ENCODE peak calls at places on chromosomes 16 and 17, in ten cellular contexts. One of them, this sample, is unnamed.

GRCh38 chr17:2521257-2521656 is 9.6 kb upstream of the METTL16 start:
- DNase-seq in esophagus squamous epithelium: no peak
- DNase-seq in MM.1S: no peak
- DNase-seq in tibial artery: no peak
- DNase-seq in GM23338: no peak
- DNase-seq in nephron progenitor cell: no peak
- DNase-seq in endothelial cell: no peak
- DNase-seq in heart right ventricle: no peak
- DNase-seq in prostate gland: no peak
- DNase-seq in GM12865: no peak
- DNase-seq in this sample: no peak

GRCh38 chr16:75810998-75811634 is 84.8 kb upstream of the CPHXL start:
- DNase-seq in tibial artery: no peak
- DNase-seq in heart right ventricle: no peak
- DNase-seq in GM12865: no peak
- DNase-seq in esophagus squamous epithelium: no peak
- DNase-seq in prostate gland: no peak
- DNase-seq in GM23338: peak; percentile 27
- DNase-seq in endothelial cell: no peak
- DNase-seq in nephron progenitor cell: no peak
- DNase-seq in MM.1S: no peak
- DNase-seq in this sample: no peak

GRCh38 chr17:48610282-48611211 is at the start of gene HOXB7:
- DNase-seq in MM.1S: peak; percentile 57
- DNase-seq in nephron progenitor cell: peak; percentile 83
- DNase-seq in esophagus squamous epithelium: no peak
- DNase-seq in GM12865: peak; percentile 64
- DNase-seq in GM23338: peak; percentile 60
- DNase-seq in tibial artery: peak; percentile 54
- DNase-seq in prostate gland: no peak
- DNase-seq in endothelial cell: peak; percentile 67
- DNase-seq in heart right ventricle: peak; percentile 57
- DNase-seq in this sample: peak; percentile 61

GRCh38 chr16:64459821-64460220 is 662.0 kb downstream of the CDH11 start:
- DNase-seq in GM12865: no peak
- DNase-seq in nephron progenitor cell: no peak
- DNase-seq in esophagus squamous epithelium: no peak
- DNase-seq in tibial artery: no peak
- DNase-seq in prostate gland: no peak
- DNase-seq in MM.1S: no peak
- DNase-seq in GM23338: no peak
- DNase-seq in heart right ventricle: no peak
- DNase-seq in endothelial cell: no peak
- DNase-seq in this sample: no peak

GRCh38 chr17:75557075-75557851 is 30.3 kb upstream of the MYO15B start:
- DNase-seq in endothelial cell: no peak
- DNase-seq in heart right ventricle: no peak
- DNase-seq in prostate gland: peak; percentile 44
- DNase-seq in GM23338: no peak
- DNase-seq in nephron progenitor cell: peak; percentile 61
- DNase-seq in GM12865: no peak
- DNase-seq in tibial artery: no peak
- DNase-seq in esophagus squamous epithelium: no peak
- DNase-seq in MM.1S: no peak
- DNase-seq in this sample: peak; percentile 78

GRCh38 chr17:81249233-81250040 is 10.3 kb downstream of the NDUFAF8 start:
- DNase-seq in GM23338: no peak
- DNase-seq in tibial artery: no peak
- DNase-seq in heart right ventricle: peak; percentile 10
- DNase-seq in nephron progenitor cell: no peak
- DNase-seq in endothelial cell: no peak
- DNase-seq in esophagus squamous epithelium: no peak
- DNase-seq in MM.1S: no peak
- DNase-seq in GM12865: no peak
- DNase-seq in prostate gland: no peak
- DNase-seq in this sample: no peak

GRCh38 chr16:81429045-81429521 is 15.5 kb upstream of the CMIP start:
- DNase-seq in MM.1S: no peak
- DNase-seq in tibial artery: no peak
- DNase-seq in heart right ventricle: no peak
- DNase-seq in nephron progenitor cell: no peak
- DNase-seq in endothelial cell: peak; percentile 59
- DNase-seq in GM12865: peak; percentile 56
- DNase-seq in prostate gland: no peak
- DNase-seq in esophagus squamous epithelium: no peak
- DNase-seq in GM23338: peak; percentile 82
- DNase-seq in this sample: no peak

GRCh38 chr17:19461139-19461538 is 50.1 kb downstream of the RNF112 start:
- DNase-seq in MM.1S: peak; percentile 82
- DNase-seq in heart right ventricle: no peak
- DNase-seq in GM12865: no peak
- DNase-seq in tibial artery: no peak
- DNase-seq in esophagus squamous epithelium: no peak
- DNase-seq in endothelial cell: no peak
- DNase-seq in prostate gland: no peak
- DNase-seq in GM23338: peak; percentile 93
- DNase-seq in nephron progenitor cell: no peak
- DNase-seq in this sample: no peak

GRCh38 chr16:68235105-68235881 is 634 bp downstream of the ESRP2 start:
- DNase-seq in prostate gland: peak; percentile 68
- DNase-seq in heart right ventricle: no peak
- DNase-seq in nephron progenitor cell: peak; percentile 46
- DNase-seq in GM12865: no peak
- DNase-seq in MM.1S: no peak
- DNase-seq in esophagus squamous epithelium: no peak
- DNase-seq in endothelial cell: no peak
- DNase-seq in tibial artery: no peak
- DNase-seq in GM23338: peak; percentile 75
- DNase-seq in this sample: no peak

GRCh38 chr17:36183001-36183810 is 6.8 kb upstream of the TBC1D3B start:
- DNase-seq in MM.1S: peak; percentile 87
- DNase-seq in nephron progenitor cell: peak; percentile 94
- DNase-seq in GM23338: peak; percentile 92
- DNase-seq in prostate gland: peak; percentile 64
- DNase-seq in heart right ventricle: peak; percentile 85
- DNase-seq in tibial artery: peak; percentile 61
- DNase-seq in GM12865: peak; percentile 62
- DNase-seq in esophagus squamous epithelium: no peak
- DNase-seq in endothelial cell: peak; percentile 81
- DNase-seq in this sample: no peak

GRCh38 chr17:11372692-11373091 is 131.7 kb downstream of the SHISA6 start:
- DNase-seq in tibial artery: no peak
- DNase-seq in nephron progenitor cell: no peak
- DNase-seq in heart right ventricle: no peak
- DNase-seq in MM.1S: peak; percentile 14
- DNase-seq in GM12865: no peak
- DNase-seq in esophagus squamous epithelium: no peak
- DNase-seq in endothelial cell: no peak
- DNase-seq in prostate gland: no peak
- DNase-seq in GM23338: no peak
- DNase-seq in this sample: no peak

GRCh38 chr16:88398874-88399178 is 16.1 kb downstream of the ZNF469 start:
- DNase-seq in heart right ventricle: no peak
- DNase-seq in GM23338: no peak
- DNase-seq in prostate gland: no peak
- DNase-seq in endothelial cell: no peak
- DNase-seq in MM.1S: no peak
- DNase-seq in tibial artery: no peak
- DNase-seq in esophagus squamous epithelium: no peak
- DNase-seq in nephron progenitor cell: no peak
- DNase-seq in GM12865: no peak
- DNase-seq in this sample: no peak

GRCh38 chr16:86249631-86250030 is 260.7 kb upstream of the FOXF1 start:
- DNase-seq in GM12865: no peak
- DNase-seq in MM.1S: no peak
- DNase-seq in heart right ventricle: no peak
- DNase-seq in prostate gland: peak; percentile 1
- DNase-seq in endothelial cell: no peak
- DNase-seq in esophagus squamous epithelium: no peak
- DNase-seq in tibial artery: no peak
- DNase-seq in nephron progenitor cell: no peak
- DNase-seq in GM23338: no peak
- DNase-seq in this sample: no peak

GRCh38 chr16:27208809-27209208 is 5.5 kb downstream of the KDM8 start:
- DNase-seq in prostate gland: no peak
- DNase-seq in nephron progenitor cell: no peak
- DNase-seq in GM23338: no peak
- DNase-seq in heart right ventricle: no peak
- DNase-seq in MM.1S: no peak
- DNase-seq in esophagus squamous epithelium: no peak
- DNase-seq in endothelial cell: no peak
- DNase-seq in GM12865: no peak
- DNase-seq in tibial artery: no peak
- DNase-seq in this sample: no peak

GRCh38 chr17:50871369-50871768 is 5.2 kb upstream of the TOB1 start:
- DNase-seq in prostate gland: no peak
- DNase-seq in esophagus squamous epithelium: no peak
- DNase-seq in nephron progenitor cell: no peak
- DNase-seq in heart right ventricle: no peak
- DNase-seq in endothelial cell: no peak
- DNase-seq in GM23338: no peak
- DNase-seq in MM.1S: peak; percentile 60
- DNase-seq in GM12865: peak; percentile 39
- DNase-seq in tibial artery: no peak
- DNase-seq in this sample: no peak

GRCh38 chr16:35252356-35252936 is 1793.0 kb downstream of the TP53TG3F start:
- DNase-seq in esophagus squamous epithelium: no peak
- DNase-seq in nephron progenitor cell: no peak
- DNase-seq in heart right ventricle: no peak
- DNase-seq in tibial artery: no peak
- DNase-seq in GM23338: no peak
- DNase-seq in prostate gland: no peak
- DNase-seq in endothelial cell: no peak
- DNase-seq in GM12865: no peak
- DNase-seq in MM.1S: no peak
- DNase-seq in this sample: no peak

GRCh38 chr17:66040402-66040801 is 151.5 kb downstream of the CEP112 start:
- DNase-seq in GM23338: peak; percentile 23
- DNase-seq in heart right ventricle: peak; percentile 9
- DNase-seq in nephron progenitor cell: peak; percentile 11
- DNase-seq in endothelial cell: no peak
- DNase-seq in MM.1S: no peak
- DNase-seq in prostate gland: no peak
- DNase-seq in GM12865: no peak
- DNase-seq in esophagus squamous epithelium: no peak
- DNase-seq in tibial artery: no peak
- DNase-seq in this sample: no peak
- TF ChIP-seq CTCF in GM23338: peak; percentile 32
- TF ChIP-seq CTCF in heart right ventricle: peak; percentile 7
- TF ChIP-seq CTCF in nephron progenitor cell: no peak
- TF ChIP-seq CTCF in endothelial cell: no peak
- TF ChIP-seq CTCF in MM.1S: no peak
- TF ChIP-seq CTCF in prostate gland: no peak
- TF ChIP-seq CTCF in GM12865: no peak
- TF ChIP-seq CTCF in esophagus squamous epithelium: no peak
- TF ChIP-seq CTCF in tibial artery: no peak
- TF ChIP-seq CTCF in this sample: no peak

DNA sequence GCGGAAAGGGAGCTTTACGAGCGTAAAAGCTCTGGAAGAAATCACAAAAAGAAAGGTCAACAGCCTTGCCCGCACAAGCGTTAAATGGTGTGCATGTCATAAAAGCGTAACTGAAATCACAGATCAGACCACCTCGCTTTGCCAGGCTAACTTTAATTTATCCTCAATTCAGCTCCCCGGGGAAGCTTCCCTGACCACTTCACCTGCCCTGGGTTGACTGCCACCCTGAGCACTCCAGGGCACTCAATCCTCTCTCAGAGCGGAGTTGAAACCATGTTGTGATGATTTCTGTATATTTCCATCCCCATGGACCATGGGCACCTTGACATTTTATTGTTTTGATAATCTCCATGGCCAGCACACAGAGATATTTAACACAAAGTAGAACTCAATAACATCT is 16.1 kb upstream of the NAGS start:
- DNase-seq in heart right ventricle: no peak
- DNase-seq in MM.1S: no peak
- DNase-seq in prostate gland: no peak
- DNase-seq in GM23338: no peak
- DNase-seq in GM12865: no peak
- DNase-seq in nephron progenitor cell: no peak
- DNase-seq in endothelial cell: no peak
- DNase-seq in esophagus squamous epithelium: no peak
- DNase-seq in tibial artery: no peak
- DNase-seq in this sample: no peak
- TF ChIP-seq CTCF in heart right ventricle: no peak
- TF ChIP-seq CTCF in MM.1S: no peak
- TF ChIP-seq CTCF in prostate gland: no peak
- TF ChIP-seq CTCF in GM23338: no peak
- TF ChIP-seq CTCF in GM12865: no peak
- TF ChIP-seq CTCF in nephron progenitor cell: no peak
- TF ChIP-seq CTCF in endothelial cell: no peak
- TF ChIP-seq CTCF in esophagus squamous epithelium: no peak
- TF ChIP-seq CTCF in tibial artery: no peak
- TF ChIP-seq CTCF in this sample: no peak

GRCh38 chr17:6394055-6394454 is 40.9 kb downstream of the AIPL1 start:
- DNase-seq in heart right ventricle: no peak
- DNase-seq in tibial artery: no peak
- DNase-seq in prostate gland: no peak
- DNase-seq in nephron progenitor cell: no peak
- DNase-seq in GM23338: peak; percentile 39
- DNase-seq in esophagus squamous epithelium: no peak
- DNase-seq in endothelial cell: no peak
- DNase-seq in GM12865: no peak
- DNase-seq in MM.1S: no peak
- DNase-seq in this sample: no peak
- TF ChIP-seq CTCF in heart right ventricle: no peak
- TF ChIP-seq CTCF in tibial artery: no peak
- TF ChIP-seq CTCF in prostate gland: no peak
- TF ChIP-seq CTCF in nephron progenitor cell: no peak
- TF ChIP-seq CTCF in GM23338: peak; percentile 30
- TF ChIP-seq CTCF in esophagus squamous epithelium: no peak
- TF ChIP-seq CTCF in endothelial cell: no peak
- TF ChIP-seq CTCF in GM12865: no peak
- TF ChIP-seq CTCF in MM.1S: no peak
- TF ChIP-seq CTCF in this sample: no peak

GRCh38 chr16:53549970-53550406 is 47.0 kb upstream of the AKTIP start:
- DNase-seq in esophagus squamous epithelium: no peak
- DNase-seq in GM23338: peak; percentile 88
- DNase-seq in MM.1S: peak; percentile 77
- DNase-seq in endothelial cell: peak; percentile 55
- DNase-seq in GM12865: peak; percentile 72
- DNase-seq in heart right ventricle: no peak
- DNase-seq in nephron progenitor cell: peak; percentile 59
- DNase-seq in tibial artery: peak; percentile 45
- DNase-seq in prostate gland: peak; percentile 80
- DNase-seq in this sample: peak; percentile 62
- TF ChIP-seq CTCF in esophagus squamous epithelium: peak; percentile 65
- TF ChIP-seq CTCF in GM23338: peak; percentile 83
- TF ChIP-seq CTCF in MM.1S: peak; percentile 80
- TF ChIP-seq CTCF in endothelial cell: peak; percentile 34
- TF ChIP-seq CTCF in GM12865: peak; percentile 71
- TF ChIP-seq CTCF in heart right ventricle: peak; percentile 60
- TF ChIP-seq CTCF in nephron progenitor cell: peak; percentile 67
- TF ChIP-seq CTCF in tibial artery: peak; percentile 56
- TF ChIP-seq CTCF in prostate gland: peak; percentile 76
- TF ChIP-seq CTCF in this sample: peak; percentile 67